ENCODE peak calls at places on chromosomes 5 and 9, in six cellular contexts. J is cardiac fibroblast; L is neural crest cell; U is NAMALWA; E is gastrocnemius medialis; C is CD8-positive, alpha-beta T cell. T is an unnamed sample.

GRCh38 chr5:75717082-75717922 is at the start of gene POC5:
- DNase-seq in J (peak), L (peak), U (peak), E (peak), C (peak), T (peak)

GRCh38 chr9:35548571-35548970 is 56.5 kb upstream of the TESK1 start:
- DNase-seq in J (no peak), L (no peak), U (no peak), E (no peak), C (no peak), T (no peak)

GRCh38 chr5:168260353-168261211 is 30.9 kb upstream of the WWC1 start:
- DNase-seq in J (peak), L (no peak), U (no peak), E (no peak), C (no peak), T (no peak)

GRCh38 chr5:56083286-56083854 is 88.6 kb upstream of the IL6ST start:
- DNase-seq in J (no peak), L (no peak), U (no peak), E (no peak), C (no peak), T (no peak)

GRCh38 chr9:83630938-83631457 is 8.1 kb downstream of the IDNK start:
- DNase-seq in J (no peak), L (peak), U (no peak), E (no peak), C (no peak), T (no peak)

GRCh38 chr9:119451426-119451825 is 82.2 kb upstream of the BRINP1 start:
- DNase-seq in J (no peak), L (no peak), U (no peak), E (no peak), C (no peak), T (no peak)

GRCh38 chr5:10524376-10525123 is 39.3 kb upstream of the ANKRD33B start:
- DNase-seq in J (peak), L (no peak), U (no peak), E (no peak), C (no peak), T (no peak)

GRCh38 chr5:179310439-179311090 is 34.7 kb downstream of the ADAMTS2 start:
- DNase-seq in J (no peak), L (no peak), U (no peak), E (no peak), C (no peak), T (no peak)

GRCh38 chr5:30401479-30402058 is 791.9 kb upstream of the CDH6 start:
- DNase-seq in J (peak), L (peak), U (peak), E (no peak), C (no peak), T (peak)

GRCh38 chr9:35070823-35071813 is 1.3 kb downstream of the VCP start:
- DNase-seq in J (peak), L (no peak), U (peak), E (peak), C (no peak), T (peak)

GRCh38 chr5:91642592-91642991 is 259.5 kb upstream of the ARRDC3 start:
- DNase-seq in J (no peak), L (no peak), U (no peak), E (no peak), C (no peak), T (no peak)

GRCh38 chr9:12426198-12426864 is 266.9 kb upstream of the TYRP1 start:
- DNase-seq in J (peak), L (no peak), U (peak), E (no peak), C (no peak), T (no peak)

GRCh38 chr5:172886974-172887491 is 53.0 kb downstream of the ERGIC1 start:
- DNase-seq in J (peak), L (no peak), U (no peak), E (peak), C (no peak), T (no peak)

GRCh38 chr5:102681403-102681983 is 73.6 kb upstream of the PAM start:
- DNase-seq in J (peak), L (peak), U (peak), E (peak), C (peak), T (peak)

GRCh38 chr9:95264954-95265615 is 52.4 kb downstream of the FANCC start:
- DNase-seq in J (peak), L (no peak), U (peak), E (no peak), C (no peak), T (no peak)

GRCh38 chr5:53472279-53472678 is 8.2 kb upstream of the FST start:
- DNase-seq in J (no peak), L (no peak), U (no peak), E (no peak), C (no peak), T (no peak)

GRCh38 chr9:95771556-95772280 is 103.8 kb upstream of the ERCC6L2 start:
- DNase-seq in J (peak), L (peak), U (no peak), E (no peak), C (no peak), T (no peak)

GRCh38 chr5:73906277-73906676 is 280.3 kb downstream of the ARHGEF28 start:
- DNase-seq in J (no peak), L (no peak), U (no peak), E (no peak), C (no peak), T (no peak)

GRCh38 chr9:127974002-127974768 is 6.6 kb downstream of the EEIG1 start:
- DNase-seq in J (no peak), L (no peak), U (no peak), E (no peak), C (peak), T (no peak)

GRCh38 chr9:134445000-134445399 is 118.7 kb downstream of the RXRA start:
- DNase-seq in J (no peak), L (no peak), U (peak), E (no peak), C (no peak), T (no peak)

GRCh38 chr5:3303777-3304176 is 291.9 kb upstream of the IRX1 start:
- DNase-seq in J (no peak), L (no peak), U (no peak), E (no peak), C (no peak), T (no peak)

GRCh38 chr5:54580997-54581741 is 63.6 kb downstream of the SNX18 start:
- DNase-seq in J (peak), L (no peak), U (no peak), E (no peak), C (no peak), T (no peak)

GRCh38 chr9:97427885-97428284 is 16.0 kb downstream of the TDRD7 start:
- DNase-seq in J (no peak), L (no peak), U (no peak), E (no peak), C (no peak), T (no peak)

GRCh38 chr5:181167814-181168488 is 20.6 kb downstream of the OR2V2 start:
- DNase-seq in J (no peak), L (peak), U (peak), E (no peak), C (no peak), T (no peak)

GRCh38 chr5:123965626-123966025 is 453.6 kb downstream of the CSNK1G3 start:
- DNase-seq in J (no peak), L (no peak), U (no peak), E (no peak), C (no peak), T (no peak)

GRCh38 chr9:8859416-8859815 is 1059.8 kb upstream of the DMAC1 start:
- DNase-seq in J (no peak), L (no peak), U (no peak), E (no peak), C (no peak), T (no peak)

GRCh38 chr9:81083062-81083461 is 606.3 kb downstream of the TLE1 start:
- DNase-seq in J (peak), L (no peak), U (no peak), E (no peak), C (no peak), T (no peak)

T was measured in MM.1S.